ENCODE peak calls at places on chromosomes 13 and 19, in eight cellular contexts. K, Z, G, U, J, Q, O and D are unnamed samples.
A peak's percentile ranks its signal among the peaks of the same experiment; 100 is the strongest.

GRCh38 chr13:110347535-110348308 is 40.6 kb downstream of the COL4A2 start:
- DNase-seq in G (no peak), Q (peak; percentile 79), U (peak; percentile 40), J (peak; percentile 66), Z (peak; percentile 67), K (no peak), O (no peak), D (peak; percentile 57)

GRCh38 chr13:94660695-94661324 is 51.5 kb downstream of the SOX21 start:
- DNase-seq in Z (no peak), J (no peak), G (no peak), U (no peak), K (peak; percentile 13), O (no peak), Q (no peak), D (no peak)

GRCh38 chr19:5624154-5624663 is 1.3 kb downstream of the SAFB start:
- DNase-seq in K (peak; percentile 35), Z (peak; percentile 56), U (no peak), J (peak; percentile 63), G (no peak), Q (peak; percentile 25), O (no peak), D (no peak)

GRCh38 chr19:6127716-6128335 is 7.6 kb upstream of the ACSBG2 start:
- DNase-seq in U (no peak), Z (no peak), G (no peak), O (no peak), K (no peak), J (no peak), Q (no peak), D (no peak)

GRCh38 chr13:20395061-20395916 is 130.4 kb downstream of the CRYL1 start:
- DNase-seq in U (no peak), K (no peak), Q (no peak), O (no peak), G (no peak), Z (no peak), J (no peak), D (no peak)

GRCh38 chr13:46079770-46080169 is 25.1 kb downstream of the CPB2 start:
- DNase-seq in O (no peak), Q (no peak), G (no peak), Z (no peak), J (no peak), K (no peak), U (no peak), D (no peak)

GRCh38 chr19:34459614-34460013 is 21.9 kb upstream of the WTIP start:
- DNase-seq in Z (no peak), O (no peak), G (no peak), U (no peak), K (no peak), J (no peak), Q (no peak), D (no peak)

GRCh38 chr19:31135841-31136240 is 213.4 kb downstream of the TSHZ3 start:
- DNase-seq in G (no peak), Z (no peak), J (no peak), U (no peak), Q (no peak), K (no peak), O (no peak), D (no peak)

GRCh38 chr19:20321139-20321656 is 154.2 kb downstream of the ZNF486 start:
- DNase-seq in J (no peak), Z (no peak), Q (no peak), O (no peak), G (no peak), U (no peak), K (no peak), D (no peak)

GRCh38 chr19:51887522-51888498 is at the start of gene ZNF577:
- DNase-seq in J (peak; percentile 87), G (peak; percentile 23), Z (peak; percentile 97), K (peak; percentile 67), U (peak; percentile 84), Q (peak; percentile 98), O (no peak), D (peak; percentile 68)

GRCh38 chr19:45117167-45117594 is 24.2 kb downstream of the PPP1R37 start:
- DNase-seq in Z (no peak), G (no peak), J (no peak), U (no peak), Q (no peak), K (no peak), O (no peak), D (no peak)

GRCh38 chr19:54062643-54063042 is 1.1 kb downstream of the VSTM1 start:
- DNase-seq in K (no peak), Q (no peak), U (no peak), O (no peak), J (no peak), Z (no peak), G (no peak), D (no peak)

GRCh38 chr19:50513746-50514345 is at the start of gene ASPDH:
- DNase-seq in Z (no peak), G (no peak), K (peak; percentile 67), U (no peak), J (no peak), Q (no peak), O (no peak), D (no peak)

GRCh38 chr13:59472134-59472533 is 691.6 kb downstream of the DIAPH3 start:
- DNase-seq in Z (no peak), G (no peak), K (no peak), J (no peak), U (no peak), O (no peak), Q (no peak), D (no peak)

GRCh38 chr19:35134601-35135091 is at the start of gene LGI4:
- DNase-seq in O (no peak), G (no peak), K (no peak), U (no peak), Q (no peak), J (no peak), Z (no peak), D (no peak)

GRCh38 chr13:43472980-43473379 is 313.8 kb downstream of the ENOX1 start:
- DNase-seq in J (no peak), U (no peak), O (no peak), Q (no peak), K (no peak), G (no peak), Z (no peak), D (no peak)

GRCh38 chr13:110352735-110353134 is 45.7 kb downstream of the COL4A2 start:
- DNase-seq in J (no peak), O (no peak), G (peak; percentile 17), Z (no peak), Q (no peak), U (no peak), K (no peak), D (no peak)

GRCh38 chr13:42041017-42041683 is 7.3 kb upstream of the DGKH start:
- DNase-seq in J (peak; percentile 57), U (no peak), Z (peak; percentile 61), G (peak; percentile 40), K (peak; percentile 76), Q (peak; percentile 71), O (no peak), D (no peak)

GRCh38 chr13:112240076-112240475 is 136.1 kb upstream of the SPACA7 start:
- DNase-seq in J (no peak), Q (no peak), Z (no peak), K (no peak), O (no peak), G (no peak), U (no peak), D (no peak)

GRCh38 chr19:40530091-40530901 is 46.4 kb upstream of the SHKBP1 start:
- DNase-seq in O (peak; percentile 11), G (peak; percentile 74), Z (no peak), U (peak; percentile 41), J (no peak), K (peak; percentile 93), Q (peak; percentile 57), D (no peak)

GRCh38 chr19:50173144-50173543 is 10.1 kb upstream of the IZUMO2 start:
- DNase-seq in Q (peak; percentile 78), Z (no peak), K (no peak), G (peak; percentile 26), J (no peak), O (no peak), U (no peak), D (no peak)

GRCh38 chr13:37144661-37145060 is 39.2 kb upstream of the CSNK1A1L start:
- DNase-seq in J (no peak), G (no peak), Q (no peak), Z (no peak), U (no peak), K (no peak), O (no peak), D (no peak)

GRCh38 chr13:27927444-27928352 is 7.9 kb downstream of the PDX1 start:
- DNase-seq in Z (no peak), J (no peak), G (no peak), Q (no peak), K (no peak), U (no peak), O (no peak), D (no peak)

GRCh38 chr19:13906525-13906904 is 514 bp downstream of the CC2D1A start:
- DNase-seq in Z (no peak), O (no peak), Q (no peak), U (no peak), K (peak; percentile 56), J (no peak), G (no peak), D (no peak)

GRCh38 chr19:2560369-2560768 is 84.4 kb downstream of the GADD45B start:
- DNase-seq in J (no peak), Q (no peak), G (no peak), Z (no peak), O (no peak), K (no peak), U (no peak), D (no peak)

GRCh38 chr19:31351212-31352193 is 2.3 kb upstream of the TSHZ3 start:
- DNase-seq in G (no peak), Q (peak; percentile 77), K (peak; percentile 74), J (no peak), U (no peak), Z (peak; percentile 61), O (no peak), D (no peak)